ENCODE peak calls at places on chromosomes 6 and 20, in ten cellular contexts. Y is astrocyte of the spinal cord, D is mucosa of descending colon, T is endodermal cell, F is tibial nerve, X is choroid plexus epithelial cell, N is tibial artery, L is heart right ventricle, K is HCT116, I is A673. P is an unnamed sample.

GRCh38 chr6:170437719-170438401 is 115.2 kb downstream of the PSMB1 start:
- DNase-seq in Y (peak), D (no peak), T (peak), F (no peak), X (peak), N (no peak), L (no peak), K (no peak), I (no peak), P (no peak)

GRCh38 chr6:108408453-108408852 is 113.6 kb downstream of the AFG1L start:
- DNase-seq in Y (no peak), D (no peak), T (no peak), F (no peak), X (peak), N (peak), L (no peak), K (no peak), I (no peak), P (peak)

GRCh38 chr6:35377002-35377401 is 34.6 kb downstream of the PPARD start:
- DNase-seq in Y (no peak), D (no peak), T (no peak), F (no peak), X (peak), N (no peak), L (no peak), K (no peak), I (no peak), P (peak)

GRCh38 chr6:163793584-163793983 is 379.1 kb downstream of the QKI start:
- DNase-seq in Y (peak), D (no peak), T (no peak), F (no peak), X (peak), N (no peak), L (no peak), K (peak), I (peak), P (peak)

GRCh38 chr6:24910850-24911712 is 24.7 kb downstream of the RIPOR2 start:
- DNase-seq in Y (no peak), D (peak), T (peak), F (peak), X (peak), N (peak), L (peak), K (no peak), I (peak), P (peak)

GRCh38 chr6:170279977-170280688 is 10.7 kb downstream of the DLL1 start:
- DNase-seq in Y (no peak), D (peak), T (peak), F (no peak), X (peak), N (no peak), L (peak), K (no peak), I (peak), P (no peak)

GRCh38 chr6:167963589-167964057 is 33.8 kb upstream of the KIF25 start:
- DNase-seq in Y (no peak), D (no peak), T (no peak), F (no peak), X (no peak), N (no peak), L (no peak), K (no peak), I (no peak), P (no peak)

GRCh38 chr6:12709116-12709515 is 7.5 kb upstream of the PHACTR1 start:
- DNase-seq in Y (peak), D (no peak), T (peak), F (no peak), X (peak), N (no peak), L (no peak), K (no peak), I (no peak), P (peak)

GRCh38 chr20:13533946-13534345 is 104.8 kb downstream of the TASP1 start:
- DNase-seq in Y (peak), D (no peak), T (no peak), F (no peak), X (no peak), N (no peak), L (no peak), K (no peak), I (peak), P (no peak)

GRCh38 chr20:24131281-24131680 is 142.7 kb upstream of the GGTLC1 start:
- DNase-seq in Y (no peak), D (no peak), T (no peak), F (no peak), X (no peak), N (no peak), L (no peak), K (no peak), I (no peak), P (no peak)

GRCh38 chr6:36129889-36130671 is at the start of gene MAPK13:
- DNase-seq in Y (no peak), D (peak), T (peak), F (no peak), X (peak), N (peak), L (no peak), K (no peak), I (peak), P (peak)

GRCh38 chr20:64070244-64070993 is 7.4 kb downstream of the TCEA2 start:
- DNase-seq in Y (no peak), D (no peak), T (no peak), F (no peak), X (no peak), N (no peak), L (no peak), K (no peak), I (no peak), P (no peak)

GRCh38 chr20:39412091-39412490 is 449.9 kb downstream of the DHX35 start:
- DNase-seq in Y (no peak), D (no peak), T (no peak), F (no peak), X (no peak), N (no peak), L (no peak), K (no peak), I (no peak), P (no peak)

GRCh38 chr6:158461954-158462353 is 97.9 kb upstream of the TMEM181 start:
- DNase-seq in Y (no peak), D (no peak), T (no peak), F (no peak), X (no peak), N (no peak), L (no peak), K (no peak), I (no peak), P (peak)

GRCh38 chr6:52718535-52718934 is 44.7 kb downstream of the GSTA2 start:
- DNase-seq in Y (no peak), D (no peak), T (no peak), F (no peak), X (peak), N (no peak), L (no peak), K (no peak), I (no peak), P (peak)

GRCh38 chr6:44133003-44133931 is 5.9 kb downstream of the TMEM63B start:
- DNase-seq in Y (peak), D (peak), T (peak), F (peak), X (peak), N (peak), L (peak), K (peak), I (peak), P (peak)

GRCh38 chr6:150499882-150500312 is 99.8 kb upstream of the PLEKHG1 start:
- DNase-seq in Y (no peak), D (no peak), T (no peak), F (no peak), X (no peak), N (no peak), L (no peak), K (no peak), I (no peak), P (peak)

GRCh38 chr20:57947421-57948176 is 237.8 kb upstream of the PMEPA1 start:
- DNase-seq in Y (peak), D (no peak), T (no peak), F (no peak), X (peak), N (no peak), L (peak), K (no peak), I (no peak), P (no peak)

GRCh38 chr20:45082468-45082867 is 18.5 kb downstream of the KCNS1 start:
- DNase-seq in Y (no peak), D (no peak), T (no peak), F (no peak), X (no peak), N (no peak), L (no peak), K (no peak), I (no peak), P (no peak)

GRCh38 chr6:75317503-75318206 is 33.1 kb upstream of the TMEM30A start:
- DNase-seq in Y (peak), D (no peak), T (peak), F (no peak), X (peak), N (no peak), L (no peak), K (no peak), I (peak), P (peak)

GRCh38 chr6:158611600-158612041 is 32.9 kb downstream of the DYNLT1 start:
- DNase-seq in Y (no peak), D (no peak), T (peak), F (no peak), X (peak), N (no peak), L (no peak), K (no peak), I (no peak), P (no peak)

GRCh38 chr20:40860487-40860902 is 168.1 kb upstream of the TOP1 start:
- DNase-seq in Y (peak), D (no peak), T (no peak), F (no peak), X (peak), N (no peak), L (no peak), K (peak), I (no peak), P (peak)

GRCh38 chr20:2900845-2901592 is 27.7 kb downstream of the PTPRA start:
- DNase-seq in Y (no peak), D (no peak), T (no peak), F (no peak), X (no peak), N (no peak), L (no peak), K (no peak), I (no peak), P (no peak)

GRCh38 chr6:157530126-157530525 is 149.1 kb downstream of the ZDHHC14 start:
- DNase-seq in Y (no peak), D (no peak), T (no peak), F (no peak), X (no peak), N (no peak), L (no peak), K (no peak), I (no peak), P (peak)

GRCh38 chr6:144340541-144341371 is 55.6 kb downstream of the UTRN start:
- DNase-seq in Y (no peak), D (no peak), T (no peak), F (no peak), X (peak), N (no peak), L (no peak), K (no peak), I (peak), P (peak)

GRCh38 chr6:30163918-30164654 is 740 bp downstream of the TRIM15 start:
- DNase-seq in Y (no peak), D (peak), T (no peak), F (no peak), X (no peak), N (no peak), L (no peak), K (no peak), I (no peak), P (no peak)

GRCh38 chr6:22913612-22914011 is 344.2 kb downstream of the HDGFL1 start:
- DNase-seq in Y (no peak), D (no peak), T (no peak), F (no peak), X (no peak), N (no peak), L (no peak), K (no peak), I (no peak), P (no peak)

GRCh38 chr20:60108397-60108796 is 150.2 kb downstream of the CDH26 start:
- DNase-seq in Y (no peak), D (no peak), T (no peak), F (no peak), X (peak), N (no peak), L (no peak), K (no peak), I (no peak), P (no peak)

GRCh38 chr6:26613717-26614683 is 17.2 kb downstream of the ABT1 start:
- DNase-seq in Y (no peak), D (peak), T (peak), F (no peak), X (no peak), N (no peak), L (no peak), K (no peak), I (no peak), P (no peak)

GRCh38 chr6:168132531-168133184 is 53.6 kb upstream of the FRMD1 start:
- DNase-seq in Y (peak), D (peak), T (peak), F (peak), X (peak), N (peak), L (peak), K (no peak), I (peak), P (peak)

GRCh38 chr6:112286010-112286409 is 31.6 kb upstream of the LAMA4 start:
- DNase-seq in Y (no peak), D (no peak), T (no peak), F (no peak), X (no peak), N (no peak), L (no peak), K (no peak), I (no peak), P (no peak)

GRCh38 chr20:35615667-35616464 is at the start of gene SPAG4:
- DNase-seq in Y (peak), D (peak), T (no peak), F (peak), X (no peak), N (peak), L (peak), K (no peak), I (no peak), P (peak)

GRCh38 chr20:39164642-39165041 is 202.5 kb downstream of the DHX35 start:
- DNase-seq in Y (no peak), D (no peak), T (no peak), F (no peak), X (no peak), N (no peak), L (no peak), K (no peak), I (no peak), P (no peak)

GRCh38 chr6:2792330-2792729 is 27.1 kb downstream of the WRNIP1 start:
- DNase-seq in Y (peak), D (no peak), T (no peak), F (no peak), X (peak), N (no peak), L (no peak), K (peak), I (no peak), P (peak)

GRCh38 chr6:89954721-89955148 is 60.5 kb downstream of the GJA10 start:
- DNase-seq in Y (no peak), D (no peak), T (no peak), F (no peak), X (no peak), N (no peak), L (no peak), K (no peak), I (no peak), P (no peak)

GRCh38 chr6:157644043-157644810 is 178.8 kb upstream of the SNX9 start:
- DNase-seq in Y (no peak), D (no peak), T (no peak), F (no peak), X (peak), N (peak), L (no peak), K (no peak), I (peak), P (peak)

GRCh38 chr20:38115205-38115604 is 49.9 kb downstream of the TGM2 start:
- DNase-seq in Y (no peak), D (no peak), T (peak), F (no peak), X (no peak), N (no peak), L (no peak), K (no peak), I (no peak), P (no peak)
- TF ChIP-seq CTCF in Y (no peak), D (no peak), T (peak), F (no peak), X (peak), N (no peak), L (peak), K (peak), I (peak), P (peak)

DNA sequence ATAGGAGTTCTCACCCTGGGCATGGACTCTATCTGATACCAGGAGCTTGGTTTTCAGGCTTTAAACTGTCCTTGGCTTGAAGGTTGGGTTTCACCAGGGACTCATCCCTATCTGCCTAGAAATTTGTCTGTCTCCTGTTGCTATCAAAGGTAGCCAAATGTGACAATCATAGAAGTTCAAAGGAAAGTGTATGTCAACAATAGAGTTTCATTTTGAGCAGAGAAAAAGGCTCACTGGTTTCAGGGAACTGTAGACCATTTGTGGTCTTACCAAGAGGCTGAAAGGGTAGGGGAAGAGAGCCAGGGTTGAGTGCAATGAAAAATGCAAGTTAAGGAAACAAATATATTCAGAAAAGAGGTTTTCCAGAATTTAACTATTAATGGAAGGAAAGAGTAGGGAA is 966.8 kb upstream of the CITED2 start:
- DNase-seq in Y (no peak), D (no peak), T (no peak), F (no peak), X (no peak), N (no peak), L (no peak), K (no peak), I (no peak), P (no peak)
- H3K4me3 ChIP-seq in Y (no peak), D (no peak), T (no peak), F (no peak), X (no peak), N (no peak), L (no peak), K (no peak), I (no peak), P (no peak)

DNA sequence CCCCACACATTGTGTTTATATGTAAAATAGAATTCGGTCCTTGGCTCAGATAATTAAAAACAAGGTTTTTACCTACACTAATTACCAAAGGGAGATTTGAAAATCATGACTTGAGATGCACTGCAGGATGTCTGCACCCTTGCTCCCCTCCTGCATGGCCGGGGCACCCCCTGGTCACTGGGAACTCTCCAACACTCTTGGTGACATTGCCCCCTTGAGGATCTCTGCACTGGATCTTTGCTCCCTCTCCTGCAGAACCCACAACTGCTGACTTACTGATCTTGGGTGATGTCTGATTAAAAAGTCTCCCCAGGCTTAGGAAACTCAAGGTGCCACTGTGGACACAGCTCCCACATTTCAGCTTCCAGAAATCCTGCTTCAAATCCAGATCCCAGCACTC is 17.1 kb upstream of the CSNK2A1 start:
- DNase-seq in Y (no peak), D (no peak), T (peak), F (no peak), X (no peak), N (no peak), L (no peak), K (no peak), I (no peak), P (no peak)
- TF ChIP-seq CTCF in Y (no peak), D (no peak), T (peak), F (no peak), X (peak), N (no peak), L (peak), K (peak), I (no peak), P (no peak)

DNA sequence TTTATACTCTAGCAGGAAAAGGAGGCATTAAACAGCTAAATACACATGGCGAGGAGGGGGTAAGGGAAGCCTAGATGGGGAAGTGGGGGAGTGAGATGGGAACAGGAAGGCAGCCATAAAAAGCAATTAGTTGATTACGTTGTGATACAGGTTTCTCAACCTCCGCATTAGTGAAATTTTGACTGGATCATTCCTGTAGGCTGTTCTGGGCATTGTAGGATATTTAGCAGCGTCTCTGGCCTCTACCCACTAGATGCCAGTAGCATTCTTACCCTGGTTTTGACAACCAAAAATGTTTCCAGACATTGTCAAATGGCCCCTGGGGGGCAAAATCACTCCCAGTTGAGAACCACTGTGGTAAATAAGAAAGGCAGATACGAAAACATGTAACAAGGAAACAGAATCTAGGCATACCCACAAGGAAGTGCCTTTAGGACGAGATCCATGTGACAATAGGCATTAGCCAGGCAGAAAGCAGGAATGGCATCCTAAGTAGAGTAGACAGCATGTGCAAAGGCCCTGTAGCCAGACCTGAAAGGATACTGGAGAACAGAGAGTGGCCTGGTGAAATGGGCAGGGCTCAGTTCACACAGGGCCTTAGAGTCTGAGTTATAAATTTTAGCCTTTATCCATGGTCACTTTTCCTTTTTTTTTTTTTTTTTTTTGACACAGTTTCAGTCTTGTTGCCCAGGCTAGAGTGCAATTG is 25.8 kb upstream of the PTPN1 start:
- DNase-seq in Y (no peak), D (no peak), T (no peak), F (no peak), X (no peak), N (no peak), L (no peak), K (no peak), I (no peak), P (no peak)
- H3K4me3 ChIP-seq in Y (no peak), D (no peak), T (no peak), F (no peak), X (no peak), N (peak), L (peak), K (no peak), I (no peak), P (peak)

GRCh38 chr6:5412017-5412416 is 150.7 kb downstream of the FARS2 start:
- DNase-seq in Y (no peak), D (no peak), T (peak), F (no peak), X (no peak), N (no peak), L (no peak), K (no peak), I (no peak), P (no peak)

GRCh38 chr6:5412663-5413062 is 151.3 kb downstream of the FARS2 start:
- DNase-seq in Y (no peak), D (no peak), T (no peak), F (no peak), X (no peak), N (no peak), L (no peak), K (no peak), I (no peak), P (no peak)

GRCh38 chr6:5416250-5416649 is 154.9 kb downstream of the FARS2 start:
- DNase-seq in Y (no peak), D (no peak), T (no peak), F (no peak), X (no peak), N (no peak), L (no peak), K (no peak), I (no peak), P (no peak)

DNA sequence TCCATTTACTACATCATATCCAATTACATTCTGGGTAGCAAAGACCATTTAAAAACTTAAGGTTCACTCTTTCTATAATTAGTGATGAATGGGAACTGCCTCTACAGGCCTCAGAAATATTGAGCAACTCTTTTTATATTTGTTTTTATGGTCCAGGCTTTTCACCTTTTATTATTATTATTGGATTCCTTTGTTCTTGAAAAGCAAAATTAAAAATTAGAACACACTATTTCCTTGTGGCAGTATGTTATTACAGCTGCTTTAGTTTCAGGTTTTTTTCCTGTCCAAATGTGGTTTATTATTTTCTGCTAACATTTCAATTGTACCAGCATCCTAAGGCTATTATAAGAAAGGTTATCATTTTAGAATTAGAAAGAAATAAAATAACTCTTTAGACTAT is 150.1 kb downstream of the FARS2 start:
- DNase-seq in Y (no peak), D (no peak), T (no peak), F (no peak), X (no peak), N (no peak), L (no peak), K (no peak), I (no peak), P (no peak)
- TF ChIP-seq CTCF in Y (no peak), D (no peak), T (no peak), F (no peak), X (no peak), N (no peak), L (no peak), K (no peak), I (no peak), P (no peak)

GRCh38 chr6:32842690-32843089 is 1.2 kb downstream of the PSMB8 start:
- DNase-seq in Y (no peak), D (no peak), T (no peak), F (no peak), X (no peak), N (no peak), L (no peak), K (no peak), I (no peak), P (no peak)
- H3K4me3 ChIP-seq in Y (no peak), D (no peak), T (no peak), F (no peak), X (peak), N (no peak), L (peak), K (no peak), I (no peak), P (peak)